ENCODE peak calls at places on chromosomes 11 and 22, in seven cellular contexts. U, Q, P, I, L, O and B are unnamed samples.

GRCh38 chr22:24137595-24137994 is 43.7 kb upstream of the SUSD2 start:
- DNase-seq in U (no peak), Q (no peak), P (no peak), O (no peak), I (no peak), L (no peak), B (peak; percentile 88)

GRCh38 chr22:28440517-28441366 is 238.9 kb downstream of the TTC28 start:
- DNase-seq in I (no peak), O (no peak), U (no peak), Q (no peak), P (no peak), L (no peak), B (peak; percentile 47)

GRCh38 chr22:32710896-32711295 is 90.6 kb upstream of the TIMP3 start:
- DNase-seq in I (no peak), O (no peak), P (no peak), L (no peak), U (no peak), Q (no peak), B (no peak)

GRCh38 chr22:45208993-45209838 is 31.5 kb downstream of the KIAA0930 start:
- DNase-seq in U (peak; percentile 54), P (peak; percentile 34), O (no peak), Q (peak; percentile 76), I (no peak), L (no peak), B (peak; percentile 64)

GRCh38 chr22:49765951-49766350 is 61.7 kb downstream of the BRD1 start:
- DNase-seq in U (no peak), O (no peak), Q (peak; percentile 55), L (peak; percentile 59), I (peak; percentile 12), P (peak; percentile 13), B (no peak)

GRCh38 chr11:11841121-11841604 is 609 bp upstream of the USP47 start:
- DNase-seq in P (peak; percentile 68), O (peak; percentile 36), I (peak; percentile 41), Q (no peak), U (no peak), L (peak; percentile 75), B (peak; percentile 59)

GRCh38 chr22:43315687-43316217 is 27.4 kb downstream of the SCUBE1 start:
- DNase-seq in Q (no peak), L (no peak), O (no peak), P (no peak), U (no peak), I (no peak), B (no peak)

GRCh38 chr11:27420722-27421572 is 51.6 kb downstream of the LGR4 start:
- DNase-seq in Q (no peak), O (no peak), U (peak; percentile 63), P (no peak), I (no peak), L (no peak), B (peak; percentile 27)

GRCh38 chr11:59901306-59901705 is 22.7 kb downstream of the OOSP3 start:
- DNase-seq in L (no peak), P (no peak), U (no peak), O (no peak), I (no peak), Q (no peak), B (peak; percentile 2)

GRCh38 chr11:67530282-67530592 is 7.0 kb upstream of the CABP2 start:
- DNase-seq in U (no peak), O (no peak), I (no peak), L (no peak), Q (no peak), P (no peak), B (no peak)

GRCh38 chr11:121588747-121589146 is 136.0 kb upstream of the SORL1-AS1 start:
- DNase-seq in P (no peak), L (no peak), Q (no peak), I (no peak), O (peak; percentile 74), U (no peak), B (no peak)

GRCh38 chr22:44245867-44246266 is 65.1 kb downstream of the PARVG start:
- DNase-seq in I (no peak), L (no peak), O (no peak), U (no peak), Q (no peak), P (no peak), B (no peak)

GRCh38 chr11:63764201-63764711 is 4.3 kb downstream of the ZFTA start:
- DNase-seq in L (no peak), U (no peak), O (no peak), Q (no peak), P (no peak), I (peak; percentile 21), B (no peak)

GRCh38 chr22:27602390-27602789 is 199.2 kb downstream of the MN1 start:
- DNase-seq in Q (no peak), I (no peak), P (no peak), U (no peak), O (no peak), L (no peak), B (no peak)

GRCh38 chr11:4066960-4067359 is 27.6 kb upstream of the RRM1 start:
- DNase-seq in L (no peak), U (no peak), Q (no peak), P (no peak), O (peak; percentile 52), I (no peak), B (no peak)

GRCh38 chr11:65277878-65278277 is 16.1 kb downstream of the POLA2 start:
- DNase-seq in L (no peak), P (no peak), I (no peak), U (no peak), O (no peak), Q (no peak), B (no peak)

GRCh38 chr11:67314218-67314617 is 10.9 kb downstream of the SSH3 start:
- DNase-seq in U (no peak), Q (no peak), P (no peak), L (no peak), I (no peak), O (no peak), B (no peak)

GRCh38 chr11:104120493-104121200 is 43.3 kb downstream of the PDGFD start:
- DNase-seq in L (no peak), Q (no peak), U (no peak), I (no peak), P (no peak), O (no peak), B (no peak)

GRCh38 chr22:19063581-19064353 is 58.4 kb downstream of the DGCR2 start:
- DNase-seq in L (peak; percentile 46), I (no peak), U (no peak), Q (peak; percentile 55), O (no peak), P (peak; percentile 85), B (no peak)

GRCh38 chr11:110329441-110329840 is 33.0 kb upstream of the RDX start:
- DNase-seq in U (peak; percentile 59), O (no peak), L (no peak), Q (no peak), I (no peak), P (no peak), B (no peak)

GRCh38 chr11:1237128-1237580 is 14.3 kb downstream of the MUC5B start:
- DNase-seq in I (no peak), P (no peak), U (no peak), O (no peak), L (no peak), Q (no peak), B (no peak)

GRCh38 chr22:31626427-31627150 is 35.4 kb downstream of the PISD start:
- DNase-seq in P (no peak), Q (no peak), I (no peak), L (no peak), O (no peak), U (no peak), B (peak; percentile 23)

GRCh38 chr11:58788355-58789023 is 56.0 kb downstream of the GLYATL2 start:
- DNase-seq in P (peak; percentile 32), O (peak; percentile 70), Q (no peak), I (no peak), L (no peak), U (peak; percentile 64), B (peak; percentile 78)

GRCh38 chr11:74626604-74627003 is 34.2 kb downstream of the POLD3 start:
- DNase-seq in U (no peak), L (no peak), P (no peak), I (no peak), Q (no peak), O (no peak), B (no peak)
- H3K27me3 ChIP-seq in U (no peaks in the 10 kb centered on the region), L (no peaks in the 10 kb centered on the region), P (no peaks in the 10 kb centered on the region), I (no peaks in the 10 kb centered on the region), Q (no peaks in the 10 kb centered on the region), O (no peaks in the 10 kb centered on the region), B (no peaks in the 10 kb centered on the region)

GRCh38 chr11:126123686-126124085 is 61.0 kb upstream of the CDON start:
- DNase-seq in Q (no peak), P (no peak), L (no peak), I (no peak), O (no peak), U (no peak), B (peak; percentile 59)
- H3K27me3 ChIP-seq in Q (no peaks in the 10 kb centered on the region), P (no peaks in the 10 kb centered on the region), L (no peaks in the 10 kb centered on the region), I (no peaks in the 10 kb centered on the region), O (peaks cover 3% of the 10 kb centered on the region), U (no peaks in the 10 kb centered on the region), B (no peaks in the 10 kb centered on the region)

GRCh38 chr22:22092974-22093373 is 110.4 kb upstream of the TOP3B start:
- DNase-seq in U (no peak), P (no peak), O (no peak), I (no peak), Q (no peak), L (no peak), B (no peak)

GRCh38 chr22:22093743-22094142 is 111.2 kb upstream of the TOP3B start:
- DNase-seq in Q (no peak), O (no peak), L (no peak), P (no peak), U (no peak), I (no peak), B (no peak)

GRCh38 chr22:22094921-22095320 is 112.3 kb upstream of the TOP3B start:
- DNase-seq in P (no peak), I (no peak), O (no peak), L (no peak), Q (no peak), U (no peak), B (no peak)

GRCh38 chr22:22092101-22092500 is 109.5 kb upstream of the TOP3B start:
- DNase-seq in U (no peak), O (no peak), L (no peak), P (no peak), I (no peak), Q (no peak), B (no peak)

DNA sequence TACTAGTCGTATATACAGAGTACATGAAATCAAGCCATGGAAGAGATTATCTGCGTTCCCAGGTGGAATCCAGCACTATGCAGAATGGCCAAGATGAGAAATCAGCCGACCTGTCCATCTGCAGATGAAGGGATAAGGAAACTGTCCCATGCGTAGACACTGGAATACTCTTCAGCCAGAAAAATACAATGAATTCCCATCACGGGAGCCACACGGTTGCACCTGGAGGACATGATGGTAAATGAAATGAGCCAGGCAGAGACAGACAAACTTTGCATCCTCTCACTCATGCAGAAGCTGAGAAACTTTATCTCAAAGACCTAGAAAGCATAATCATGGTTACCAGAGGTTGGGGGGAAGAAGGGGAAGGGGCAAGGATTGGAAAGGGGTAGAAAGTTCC is 111.9 kb upstream of the TOP3B start:
- DNase-seq in P (no peak), I (no peak), U (no peak), L (no peak), Q (no peak), O (no peak), B (no peak)
- H3K27me3 ChIP-seq in P (no peaks in the 10 kb centered on the region), I (peaks cover 87% of the 10 kb centered on the region), U (peaks cover 9% of the 10 kb centered on the region), L (peaks cover 55% of the 10 kb centered on the region), Q (no peaks in the 10 kb centered on the region), O (no peaks in the 10 kb centered on the region), B (peaks cover 58% of the 10 kb centered on the region)

DNA sequence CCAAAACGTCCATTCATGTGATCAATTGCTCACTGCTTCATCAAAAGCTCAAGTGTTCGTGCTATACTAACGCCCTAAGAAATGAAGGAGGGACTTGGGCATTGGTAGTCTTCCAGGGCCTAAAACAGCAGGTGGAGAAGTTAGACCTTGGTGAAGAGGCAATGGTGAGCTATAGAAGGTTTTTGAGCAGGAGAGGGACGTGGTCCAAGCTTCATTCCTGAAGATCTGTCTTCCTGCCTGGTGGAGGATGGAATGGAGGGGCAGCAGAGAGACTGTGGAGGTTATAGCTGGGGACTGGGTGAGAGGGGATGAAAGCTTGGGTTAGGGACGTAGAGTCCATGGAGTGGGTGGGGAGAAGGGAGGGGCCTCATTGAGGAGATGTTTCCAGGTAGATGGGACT is 97.7 kb downstream of the TP53I11 start:
- DNase-seq in P (no peak), L (no peak), I (no peak), Q (no peak), O (no peak), U (no peak), B (no peak)
- H3K27me3 ChIP-seq in P (no peaks in the 10 kb centered on the region), L (no peaks in the 10 kb centered on the region), I (no peaks in the 10 kb centered on the region), Q (no peaks in the 10 kb centered on the region), O (peaks cover 2% of the 10 kb centered on the region), U (no peaks in the 10 kb centered on the region), B (peaks cover 13% of the 10 kb centered on the region)